ENCODE peak calls at places on chromosomes 1 and 21, in ten cellular contexts. One of them, this sample, is unnamed.

GRCh38 chr21:41783476-41784150 is 16.8 kb upstream of the RIPK4 start:
- DNase-seq in NT2/D1: no peak
- DNase-seq in endothelial cell: no peak
- DNase-seq in NCI-H1105: no peak
- DNase-seq in cardiac fibroblast: no peak
- DNase-seq in choroid plexus epithelial cell: peak
- DNase-seq in CD4-positive, alpha-beta T cell: no peak
- DNase-seq in ELF-1: peak
- DNase-seq in NCI-H1436: peak
- DNase-seq in hypothalamus: no peak
- DNase-seq in this sample: no peak

GRCh38 chr1:111879086-111879485 is 110.4 kb downstream of the KCND3 start:
- DNase-seq in NT2/D1: no peak
- DNase-seq in endothelial cell: no peak
- DNase-seq in NCI-H1105: no peak
- DNase-seq in cardiac fibroblast: no peak
- DNase-seq in choroid plexus epithelial cell: no peak
- DNase-seq in CD4-positive, alpha-beta T cell: no peak
- DNase-seq in ELF-1: no peak
- DNase-seq in NCI-H1436: no peak
- DNase-seq in hypothalamus: no peak
- DNase-seq in this sample: no peak

GRCh38 chr1:233304489-233305102 is 9.1 kb upstream of the PCNX2 start:
- DNase-seq in NT2/D1: no peak
- DNase-seq in endothelial cell: no peak
- DNase-seq in NCI-H1105: no peak
- DNase-seq in cardiac fibroblast: peak
- DNase-seq in choroid plexus epithelial cell: peak
- DNase-seq in CD4-positive, alpha-beta T cell: no peak
- DNase-seq in ELF-1: peak
- DNase-seq in NCI-H1436: peak
- DNase-seq in hypothalamus: no peak
- DNase-seq in this sample: no peak

GRCh38 chr21:36491191-36491916 is 11.4 kb upstream of the CLDN14 start:
- DNase-seq in NT2/D1: no peak
- DNase-seq in endothelial cell: no peak
- DNase-seq in NCI-H1105: no peak
- DNase-seq in cardiac fibroblast: no peak
- DNase-seq in choroid plexus epithelial cell: peak
- DNase-seq in CD4-positive, alpha-beta T cell: no peak
- DNase-seq in ELF-1: no peak
- DNase-seq in NCI-H1436: no peak
- DNase-seq in hypothalamus: no peak
- DNase-seq in this sample: no peak

GRCh38 chr1:220917535-220918209 is 38.4 kb downstream of the HLX start:
- DNase-seq in NT2/D1: no peak
- DNase-seq in endothelial cell: no peak
- DNase-seq in NCI-H1105: no peak
- DNase-seq in cardiac fibroblast: no peak
- DNase-seq in choroid plexus epithelial cell: no peak
- DNase-seq in CD4-positive, alpha-beta T cell: no peak
- DNase-seq in ELF-1: no peak
- DNase-seq in NCI-H1436: no peak
- DNase-seq in hypothalamus: no peak
- DNase-seq in this sample: no peak

GRCh38 chr1:194684636-194685035 is 1498.2 kb upstream of the B3GALT2 start:
- DNase-seq in NT2/D1: no peak
- DNase-seq in endothelial cell: no peak
- DNase-seq in NCI-H1105: no peak
- DNase-seq in cardiac fibroblast: no peak
- DNase-seq in choroid plexus epithelial cell: no peak
- DNase-seq in CD4-positive, alpha-beta T cell: no peak
- DNase-seq in ELF-1: no peak
- DNase-seq in NCI-H1436: no peak
- DNase-seq in hypothalamus: no peak
- DNase-seq in this sample: no peak

GRCh38 chr21:43925096-43925481 is 60.1 kb downstream of the AGPAT3 start:
- DNase-seq in NT2/D1: no peak
- DNase-seq in endothelial cell: no peak
- DNase-seq in NCI-H1105: no peak
- DNase-seq in cardiac fibroblast: no peak
- DNase-seq in choroid plexus epithelial cell: no peak
- DNase-seq in CD4-positive, alpha-beta T cell: no peak
- DNase-seq in ELF-1: peak
- DNase-seq in NCI-H1436: no peak
- DNase-seq in hypothalamus: no peak
- DNase-seq in this sample: no peak

GRCh38 chr1:79663916-79664315 is 657.4 kb upstream of the ADGRL4 start:
- DNase-seq in NT2/D1: no peak
- DNase-seq in endothelial cell: no peak
- DNase-seq in NCI-H1105: no peak
- DNase-seq in cardiac fibroblast: peak
- DNase-seq in choroid plexus epithelial cell: peak
- DNase-seq in CD4-positive, alpha-beta T cell: no peak
- DNase-seq in ELF-1: peak
- DNase-seq in NCI-H1436: no peak
- DNase-seq in hypothalamus: no peak
- DNase-seq in this sample: no peak

GRCh38 chr1:85201340-85202091 is 700 bp upstream of the SYDE2 start:
- DNase-seq in NT2/D1: peak
- DNase-seq in endothelial cell: peak
- DNase-seq in NCI-H1105: peak
- DNase-seq in cardiac fibroblast: peak
- DNase-seq in choroid plexus epithelial cell: peak
- DNase-seq in CD4-positive, alpha-beta T cell: peak
- DNase-seq in ELF-1: peak
- DNase-seq in NCI-H1436: no peak
- DNase-seq in hypothalamus: no peak
- DNase-seq in this sample: peak

GRCh38 chr1:181104790-181105133 is 16.3 kb downstream of the IER5 start:
- DNase-seq in NT2/D1: no peak
- DNase-seq in endothelial cell: peak
- DNase-seq in NCI-H1105: no peak
- DNase-seq in cardiac fibroblast: no peak
- DNase-seq in choroid plexus epithelial cell: no peak
- DNase-seq in CD4-positive, alpha-beta T cell: peak
- DNase-seq in ELF-1: peak
- DNase-seq in NCI-H1436: peak
- DNase-seq in hypothalamus: no peak
- DNase-seq in this sample: peak

GRCh38 chr1:121558514-121558913 is 373.7 kb downstream of the SRGAP2C start:
- DNase-seq in NT2/D1: no peak
- DNase-seq in endothelial cell: no peak
- DNase-seq in NCI-H1105: no peak
- DNase-seq in cardiac fibroblast: peak
- DNase-seq in choroid plexus epithelial cell: peak
- DNase-seq in CD4-positive, alpha-beta T cell: no peak
- DNase-seq in ELF-1: no peak
- DNase-seq in NCI-H1436: no peak
- DNase-seq in hypothalamus: no peak
- DNase-seq in this sample: no peak

GRCh38 chr1:213122514-213122929 is 71.5 kb downstream of the RPS6KC1 start:
- DNase-seq in NT2/D1: peak
- DNase-seq in endothelial cell: no peak
- DNase-seq in NCI-H1105: peak
- DNase-seq in cardiac fibroblast: peak
- DNase-seq in choroid plexus epithelial cell: peak
- DNase-seq in CD4-positive, alpha-beta T cell: no peak
- DNase-seq in ELF-1: no peak
- DNase-seq in NCI-H1436: peak
- DNase-seq in hypothalamus: no peak
- DNase-seq in this sample: peak

GRCh38 chr21:29248124-29248523 is 50.6 kb upstream of the BACH1 start:
- DNase-seq in NT2/D1: no peak
- DNase-seq in endothelial cell: no peak
- DNase-seq in NCI-H1105: no peak
- DNase-seq in cardiac fibroblast: peak
- DNase-seq in choroid plexus epithelial cell: no peak
- DNase-seq in CD4-positive, alpha-beta T cell: no peak
- DNase-seq in ELF-1: no peak
- DNase-seq in NCI-H1436: no peak
- DNase-seq in hypothalamus: no peak
- DNase-seq in this sample: no peak

GRCh38 chr1:89719502-89720306 is 86.8 kb downstream of the LRRC8C start:
- DNase-seq in NT2/D1: no peak
- DNase-seq in endothelial cell: no peak
- DNase-seq in NCI-H1105: peak
- DNase-seq in cardiac fibroblast: peak
- DNase-seq in choroid plexus epithelial cell: peak
- DNase-seq in CD4-positive, alpha-beta T cell: no peak
- DNase-seq in ELF-1: no peak
- DNase-seq in NCI-H1436: peak
- DNase-seq in hypothalamus: no peak
- DNase-seq in this sample: no peak

This sample was measured in CD8-positive, alpha-beta memory T cell.